ENCODE peak calls at places on chromosomes 3 and 15, in five cellular contexts. B is AG08395; K is activated CD4-positive, alpha-beta memory T cell treated with anti-CD3 and anti-CD28 coated beads for 36 hours; P is D341Med; F is B cell. L is an unnamed sample.

GRCh38 chr3:45205126-45205525 is 21.0 kb downstream of the TMEM158 start:
- DNase-seq in B (no peak), P (no peak), K (no peak), F (no peak), L (no peak)

GRCh38 chr3:187713504-187713903 is 11.1 kb upstream of the RTP2 start:
- DNase-seq in P (no peak), F (no peak), B (no peak), K (peak; percentile 24), L (no peak)

GRCh38 chr3:189824629-189825312 is 193.6 kb downstream of the TP63 start:
- DNase-seq in B (peak; percentile 86), P (no peak), F (no peak), K (no peak), L (peak; percentile 2)

GRCh38 chr3:161222662-161223061 is 1.6 kb downstream of the NMD3 start:
- DNase-seq in P (peak; percentile 27), F (no peak), B (peak; percentile 22), K (no peak), L (no peak)

GRCh38 chr15:82040862-82041261 is 5.0 kb downstream of the MEX3B start:
- DNase-seq in P (no peak), B (no peak), F (no peak), K (no peak), L (no peak)

GRCh38 chr3:109098245-109098644 is 19.7 kb downstream of the MORC1 start:
- DNase-seq in F (no peak), P (peak; percentile 48), K (peak; percentile 14), B (no peak), L (no peak)

GRCh38 chr3:71489315-71489761 is 94.2 kb downstream of the FOXP1 start:
- DNase-seq in B (no peak), K (no peak), F (no peak), P (no peak), L (no peak)

GRCh38 chr3:196287066-196287404 is 491 bp downstream of the PCYT1A start:
- DNase-seq in F (peak; percentile 44), K (peak; percentile 49), B (peak; percentile 26), P (no peak), L (no peak)

GRCh38 chr3:192850501-192850981 is 67.1 kb downstream of the MB21D2 start:
- DNase-seq in B (no peak), F (no peak), K (peak; percentile 81), P (no peak), L (no peak)

GRCh38 chr3:188152660-188153497 is 1.1 kb upstream of the LPP start:
- DNase-seq in K (peak; percentile 27), F (no peak), P (peak; percentile 36), B (peak; percentile 44), L (no peak)

GRCh38 chr3:177345049-177345972 is 148.0 kb upstream of the TBL1XR1 start:
- DNase-seq in P (peak; percentile 40), K (peak; percentile 86), B (peak; percentile 95), F (peak; percentile 63), L (peak; percentile 92)

GRCh38 chr3:61978460-61979419 is 394.6 kb downstream of the FEZF2 start:
- DNase-seq in B (no peak), K (no peak), P (no peak), F (no peak), L (no peak)

GRCh38 chr3:20320489-20320888 is 134.5 kb upstream of the SGO1 start:
- DNase-seq in F (no peak), B (no peak), K (no peak), P (no peak), L (no peak)

GRCh38 chr15:98294126-98294525 is 333.6 kb downstream of the ARRDC4 start:
- DNase-seq in K (no peak), B (no peak), F (no peak), P (no peak), L (no peak)

GRCh38 chr3:69658514-69658913 is 80.8 kb upstream of the MITF start:
- DNase-seq in K (no peak), P (no peak), F (no peak), B (no peak), L (no peak)